ENCODE peak calls at places on chromosomes 7 and 10, in ten cellular contexts. F is NCI-H510A; N is stimulated activated CD4-positive, alpha-beta T cell treated with anti-CD3 and anti-CD28 coated beads, TNF-alpha, amount 100 ng/mL, for 24 hours; V is GM03348; Q is MV-4-11; T is astrocyte of the spinal cord; J is HuH-7; M is neural crest cell; Z is activated naive CD8-positive, alpha-beta T cell treated with anti-CD3 and anti-CD28 coated beads for 36 hours; L is OCI-LY7. C is an unnamed sample.

GRCh38 chr10:104334561-104334960 is 3.7 kb downstream of the ITPRIP start:
- DNase-seq in M (no peak), L (no peak), V (no peak), Q (no peak), T (no peak), Z (no peak), J (no peak), F (no peak), N (no peak), C (no peak)

GRCh38 chr10:101007099-101007711 is 7.6 kb downstream of the LZTS2 start:
- DNase-seq in Q (no peak), M (no peak), F (no peak), Z (no peak), V (no peak), T (no peak), L (no peak), N (no peak), J (no peak), C (no peak)

GRCh38 chr7:106418526-106418925 is 133.7 kb upstream of the NAMPT start:
- DNase-seq in N (no peak), M (no peak), J (no peak), F (no peak), V (no peak), L (no peak), Q (peak; percentile 4), T (peak; percentile 72), Z (no peak), C (no peak)

GRCh38 chr10:132298038-132298935 is 9.5 kb downstream of the STK32C start:
- DNase-seq in L (no peak), J (no peak), N (no peak), M (no peak), F (no peak), V (no peak), T (no peak), Q (peak; percentile 20), Z (no peak), C (no peak)

GRCh38 chr10:103546401-103546800 is 52.9 kb downstream of the NEURL1 start:
- DNase-seq in N (no peak), L (no peak), M (no peak), F (no peak), Z (no peak), Q (no peak), T (no peak), V (no peak), J (peak; percentile 1), C (no peak)

GRCh38 chr7:41918597-41918996 is 215.7 kb upstream of the INHBA start:
- DNase-seq in M (no peak), T (peak; percentile 87), L (no peak), F (no peak), Q (no peak), V (no peak), J (no peak), N (no peak), Z (no peak), C (peak; percentile 90)

GRCh38 chr10:54613162-54613561 is 187.9 kb downstream of the PCDH15 start:
- DNase-seq in Q (no peak), Z (no peak), L (no peak), T (no peak), N (no peak), V (no peak), J (no peak), M (no peak), F (no peak), C (no peak)

GRCh38 chr7:28682136-28682535 is 269.8 kb downstream of the CREB5 start:
- DNase-seq in Q (no peak), Z (no peak), J (no peak), M (no peak), N (no peak), V (no peak), F (no peak), T (no peak), L (no peak), C (no peak)

GRCh38 chr7:132430863-132431822 is 145.1 kb downstream of the PLXNA4 start:
- DNase-seq in L (no peak), F (no peak), Z (peak; percentile 48), T (peak; percentile 97), J (no peak), V (peak; percentile 90), Q (peak; percentile 54), N (no peak), M (no peak), C (peak; percentile 82)

GRCh38 chr10:2734691-2735090 is 332.7 kb upstream of the PFKP start:
- DNase-seq in F (no peak), N (no peak), V (no peak), Q (no peak), M (no peak), T (no peak), Z (no peak), J (no peak), L (no peak), C (no peak)

GRCh38 chr10:33703897-33704825 is 369.7 kb upstream of the NRP1 start:
- DNase-seq in V (peak; percentile 59), Z (no peak), T (peak; percentile 17), N (no peak), F (no peak), M (no peak), J (no peak), Q (no peak), L (no peak), C (peak; percentile 88)

GRCh38 chr7:5491251-5492044 is 67.8 kb upstream of the TNRC18 start:
- DNase-seq in J (no peak), N (no peak), Z (no peak), V (no peak), T (no peak), L (no peak), Q (no peak), F (peak; percentile 63), M (no peak), C (no peak)

C was measured in GM23248.